ENCODE peak calls at places on chromosome 9, in eight cellular contexts. One of them, this sample, is unnamed.

GRCh38 chr9:133421615-133422542 is at the start of gene ADAMTS13:
- DNase-seq in activated T-cell treated with anti-CD3 and anti-CD28 coated beads for 24 hours: peak
- DNase-seq in bronchial epithelial cell: peak
- DNase-seq in T-helper 1 cell: no peak
- DNase-seq in HCT116: no peak
- DNase-seq in PC-9: no peak
- DNase-seq in astrocyte of the spinal cord: no peak
- DNase-seq in RPMI7951: no peak
- DNase-seq in this sample: no peak

GRCh38 chr9:136773386-136774044 is 9.2 kb upstream of the LCN15 start:
- DNase-seq in HCT116: no peak
- DNase-seq in bronchial epithelial cell: no peak
- DNase-seq in T-helper 1 cell: no peak
- DNase-seq in activated T-cell treated with anti-CD3 and anti-CD28 coated beads for 24 hours: no peak
- DNase-seq in PC-9: no peak
- DNase-seq in RPMI7951: no peak
- DNase-seq in astrocyte of the spinal cord: no peak
- DNase-seq in this sample: no peak

GRCh38 chr9:88476491-88477271 is 58.3 kb upstream of the NXNL2 start:
- DNase-seq in HCT116: no peak
- DNase-seq in T-helper 1 cell: no peak
- DNase-seq in activated T-cell treated with anti-CD3 and anti-CD28 coated beads for 24 hours: no peak
- DNase-seq in bronchial epithelial cell: no peak
- DNase-seq in astrocyte of the spinal cord: peak
- DNase-seq in PC-9: no peak
- DNase-seq in RPMI7951: peak
- DNase-seq in this sample: no peak

GRCh38 chr9:7237473-7238243 is 479.9 kb downstream of the KDM4C start:
- DNase-seq in PC-9: no peak
- DNase-seq in activated T-cell treated with anti-CD3 and anti-CD28 coated beads for 24 hours: no peak
- DNase-seq in T-helper 1 cell: no peak
- DNase-seq in RPMI7951: peak
- DNase-seq in HCT116: no peak
- DNase-seq in bronchial epithelial cell: no peak
- DNase-seq in astrocyte of the spinal cord: peak
- DNase-seq in this sample: no peak

GRCh38 chr9:87959916-87960581 is 14.3 kb downstream of the CDK20 start:
- DNase-seq in HCT116: no peak
- DNase-seq in activated T-cell treated with anti-CD3 and anti-CD28 coated beads for 24 hours: no peak
- DNase-seq in astrocyte of the spinal cord: peak
- DNase-seq in bronchial epithelial cell: no peak
- DNase-seq in RPMI7951: peak
- DNase-seq in T-helper 1 cell: no peak
- DNase-seq in PC-9: no peak
- DNase-seq in this sample: no peak

GRCh38 chr9:128706671-128707381 is 4.5 kb downstream of the PKN3 start:
- DNase-seq in HCT116: no peak
- DNase-seq in activated T-cell treated with anti-CD3 and anti-CD28 coated beads for 24 hours: no peak
- DNase-seq in astrocyte of the spinal cord: no peak
- DNase-seq in RPMI7951: no peak
- DNase-seq in PC-9: no peak
- DNase-seq in T-helper 1 cell: no peak
- DNase-seq in bronchial epithelial cell: no peak
- DNase-seq in this sample: no peak

GRCh38 chr9:72534931-72535330 is 13.5 kb downstream of the TMC1 start:
- DNase-seq in RPMI7951: no peak
- DNase-seq in HCT116: no peak
- DNase-seq in PC-9: no peak
- DNase-seq in T-helper 1 cell: no peak
- DNase-seq in activated T-cell treated with anti-CD3 and anti-CD28 coated beads for 24 hours: no peak
- DNase-seq in bronchial epithelial cell: peak
- DNase-seq in astrocyte of the spinal cord: no peak
- DNase-seq in this sample: no peak

GRCh38 chr9:128245293-128246151 is 30.3 kb downstream of the GOLGA2 start:
- DNase-seq in HCT116: no peak
- DNase-seq in T-helper 1 cell: no peak
- DNase-seq in bronchial epithelial cell: peak
- DNase-seq in PC-9: no peak
- DNase-seq in astrocyte of the spinal cord: peak
- DNase-seq in RPMI7951: peak
- DNase-seq in activated T-cell treated with anti-CD3 and anti-CD28 coated beads for 24 hours: no peak
- DNase-seq in this sample: no peak

GRCh38 chr9:88197781-88198345 is 59.6 kb upstream of the SPATA31C2 start:
- DNase-seq in astrocyte of the spinal cord: peak
- DNase-seq in HCT116: no peak
- DNase-seq in T-helper 1 cell: no peak
- DNase-seq in PC-9: peak
- DNase-seq in RPMI7951: peak
- DNase-seq in bronchial epithelial cell: peak
- DNase-seq in activated T-cell treated with anti-CD3 and anti-CD28 coated beads for 24 hours: no peak
- DNase-seq in this sample: no peak

GRCh38 chr9:30329441-30329840 is 2055.0 kb upstream of the ACO1 start:
- DNase-seq in T-helper 1 cell: no peak
- DNase-seq in bronchial epithelial cell: no peak
- DNase-seq in astrocyte of the spinal cord: no peak
- DNase-seq in activated T-cell treated with anti-CD3 and anti-CD28 coated beads for 24 hours: no peak
- DNase-seq in PC-9: no peak
- DNase-seq in RPMI7951: no peak
- DNase-seq in HCT116: no peak
- DNase-seq in this sample: no peak

GRCh38 chr9:114616684-114617520 is 5.8 kb downstream of the TMEM268 start:
- DNase-seq in T-helper 1 cell: no peak
- DNase-seq in RPMI7951: no peak
- DNase-seq in astrocyte of the spinal cord: no peak
- DNase-seq in HCT116: no peak
- DNase-seq in bronchial epithelial cell: peak
- DNase-seq in PC-9: no peak
- DNase-seq in activated T-cell treated with anti-CD3 and anti-CD28 coated beads for 24 hours: no peak
- DNase-seq in this sample: no peak

This sample was measured in activated T-helper 2 cell treated with anti-CD3 and anti-CD28 coated beads, Interferon-gamma antibody, Interleukin-2, Interleukin-4, amounts not matched to agents 10 μg/mL and 5 μg/mL and 100 μg/mL, durations not matched to agents 14 hours and 24 hours and 36 hours.